ENCODE peak calls at places on chromosomes 2 and 18, in five cellular contexts. A is brain microvascular endothelial cell; G is left ventricle myocardium inferior; D is dorsolateral prefrontal cortex; Q is CD8-positive, alpha-beta T cell. E is an unnamed sample.
A peak's percentile ranks its signal among the peaks of the same experiment; 100 is the strongest.

GRCh38 chr2:70678576-70679143 is 89.3 kb downstream of the ADD2 start:
- DNase-seq in G (no peak), Q (no peak), D (no peak), A (no peak), E (no peak)

GRCh38 chr2:207289295-207290018 is 123.7 kb upstream of the KLF7 start:
- DNase-seq in D (no peak), G (no peak), Q (no peak), A (no peak), E (no peak)

GRCh38 chr2:178478102-178478441 is 328 bp downstream of the FKBP7 start:
- DNase-seq in G (no peak), A (no peak), D (no peak), Q (no peak), E (no peak)

GRCh38 chr18:46397174-46397573 is 259.8 kb downstream of the LOXHD1 start:
- DNase-seq in G (no peak), Q (no peak), A (no peak), D (no peak), E (no peak)

GRCh38 chr2:55010149-55010591 is 40.1 kb downstream of the RTN4 start:
- DNase-seq in A (peak; percentile 25), D (peak; percentile 60), G (no peak), Q (peak; percentile 26), E (peak; percentile 36)

GRCh38 chr18:62264984-62265383 is 60.1 kb upstream of the TNFRSF11A start:
- DNase-seq in Q (no peak), G (no peak), D (no peak), A (no peak), E (no peak)

GRCh38 chr2:109148991-109149645 is 20.1 kb downstream of the SH3RF3 start:
- DNase-seq in A (no peak), Q (no peak), D (no peak), G (no peak), E (no peak)

GRCh38 chr18:57961876-57962505 is 82.0 kb upstream of the NEDD4L start:
- DNase-seq in A (no peak), G (no peak), Q (no peak), D (no peak), E (no peak)

GRCh38 chr2:96760986-96761832 is 507 bp downstream of the CNNM4 start:
- DNase-seq in A (peak; percentile 15), D (no peak), Q (no peak), G (no peak), E (peak; percentile 63)

GRCh38 chr2:100682536-100682935 is 119.7 kb downstream of the PDCL3 start:
- DNase-seq in Q (no peak), D (no peak), G (no peak), A (no peak), E (no peak)

GRCh38 chr18:42730272-42730671 is 385.2 kb downstream of the RIT2 start:
- DNase-seq in Q (no peak), D (no peak), G (no peak), A (no peak), E (no peak)

GRCh38 chr2:177763532-177764265 is 308.9 kb downstream of the PDE11A start:
- DNase-seq in D (peak; percentile 63), G (peak; percentile 53), Q (peak; percentile 62), A (peak; percentile 58), E (peak; percentile 60)

GRCh38 chr2:162967137-162967536 is 128.6 kb upstream of the KCNH7 start:
- DNase-seq in Q (no peak), D (no peak), A (no peak), G (no peak), E (no peak)

GRCh38 chr2:49616800-49617199 is 462.5 kb upstream of the FSHR start:
- DNase-seq in A (no peak), G (no peak), D (no peak), Q (no peak), E (no peak)

GRCh38 chr2:233037078-233037477 is 4.6 kb downstream of the NEU2 start:
- DNase-seq in A (no peak), Q (no peak), G (no peak), D (no peak), E (no peak)

GRCh38 chr18:57437433-57437781 is 2.2 kb downstream of the ONECUT2 start:
- DNase-seq in Q (no peak), G (no peak), A (no peak), D (no peak), E (no peak)

GRCh38 chr2:134426721-134427120 is 172.8 kb downstream of the MGAT5 start:
- DNase-seq in G (no peak), A (no peak), D (no peak), Q (no peak), E (no peak)

GRCh38 chr18:23964282-23965238 is 50.0 kb upstream of the TTC39C start:
- DNase-seq in D (no peak), A (no peak), Q (peak; percentile 45), G (no peak), E (peak; percentile 28)

GRCh38 chr2:236158969-236159777 is 9.0 kb downstream of the GBX2 start:
- DNase-seq in D (no peak), G (no peak), A (no peak), Q (no peak), E (no peak)

GRCh38 chr2:201909348-201909747 is 103.0 kb downstream of the CDK15 start:
- DNase-seq in A (peak; percentile 84), D (no peak), Q (no peak), G (no peak), E (no peak)

GRCh38 chr2:20524412-20525040 is 77.7 kb downstream of the RHOB start:
- DNase-seq in Q (no peak), A (no peak), G (peak; percentile 61), D (peak; percentile 59), E (no peak)

GRCh38 chr2:231613655-231614558 is 21.2 kb downstream of the TEX44 start:
- DNase-seq in A (peak; percentile 58), D (peak; percentile 88), Q (peak; percentile 31), G (peak; percentile 91), E (peak; percentile 63)

GRCh38 chr2:231612199-231613053 is 19.8 kb downstream of the TEX44 start:
- DNase-seq in Q (peak; percentile 81), D (peak; percentile 94), G (peak; percentile 92), A (peak; percentile 89), E (peak; percentile 79)

GRCh38 chr2:231613054-231613654 is 20.5 kb downstream of the TEX44 start:
- DNase-seq in Q (no peak), D (no peak), G (peak; percentile 31), A (no peak), E (no peak)

GRCh38 chr2:231614559-231615057 is 21.9 kb downstream of the TEX44 start:
- DNase-seq in Q (no peak), D (peak; percentile 65), A (no peak), G (peak; percentile 69), E (no peak)

GRCh38 chr2:231611273-231612198 is 18.9 kb downstream of the TEX44 start:
- DNase-seq in Q (peak; percentile 31), A (no peak), G (no peak), D (no peak), E (peak; percentile 12)
- TF ChIP-seq CTCF in Q (no peak), A (peak; percentile 60), G (peak; percentile 46), D (no peak), E (no peak)

DNA sequence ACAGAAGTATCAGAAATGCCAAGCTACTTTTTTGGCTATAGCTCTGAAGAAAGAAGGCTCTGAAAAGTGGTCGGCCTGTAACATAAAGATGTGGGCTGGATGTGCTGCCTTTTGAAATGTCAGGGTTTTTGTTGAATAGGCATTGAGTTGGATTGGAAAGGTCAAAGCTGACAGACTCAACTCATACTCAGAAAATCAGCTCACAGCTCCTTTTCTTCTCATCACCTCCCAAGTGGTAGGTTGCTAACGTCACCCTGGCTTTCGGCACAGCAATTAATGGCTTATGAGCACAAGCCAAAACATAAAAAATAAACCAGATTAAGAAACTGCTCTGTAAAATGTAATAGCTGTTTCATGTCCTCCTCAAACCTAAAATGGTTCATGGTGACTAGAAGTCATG is 68.3 kb downstream of the KCNF1 start:
- DNase-seq in G (no peak), Q (no peak), D (no peak), A (no peak), E (no peak)
- H3K27me3 ChIP-seq in G (peaks cover 63% of the 10 kb centered on the region), Q (no peaks in the 10 kb centered on the region), D (no peaks in the 10 kb centered on the region), A (no peaks in the 10 kb centered on the region), E (peaks cover 10% of the 10 kb centered on the region)

GRCh38 chr2:220104871-220105351 is 477.5 kb downstream of the SLC4A3 start:
- DNase-seq in Q (no peak), D (no peak), A (peak; percentile 89), G (peak; percentile 20), E (no peak)
- TF ChIP-seq CTCF in Q (no peak), D (no peak), A (peak; percentile 79), G (peak; percentile 19), E (no peak)

GRCh38 chr2:110875384-110875725 is 143.0 kb downstream of the ACOXL start:
- DNase-seq in Q (no peak), D (no peak), A (no peak), G (no peak), E (no peak)
- H3K27me3 ChIP-seq in Q (no peaks in the 10 kb centered on the region), D (no peaks in the 10 kb centered on the region), A (peaks cover 2% of the 10 kb centered on the region), G (peaks cover 20% of the 10 kb centered on the region), E (no peaks in the 10 kb centered on the region)

DNA sequence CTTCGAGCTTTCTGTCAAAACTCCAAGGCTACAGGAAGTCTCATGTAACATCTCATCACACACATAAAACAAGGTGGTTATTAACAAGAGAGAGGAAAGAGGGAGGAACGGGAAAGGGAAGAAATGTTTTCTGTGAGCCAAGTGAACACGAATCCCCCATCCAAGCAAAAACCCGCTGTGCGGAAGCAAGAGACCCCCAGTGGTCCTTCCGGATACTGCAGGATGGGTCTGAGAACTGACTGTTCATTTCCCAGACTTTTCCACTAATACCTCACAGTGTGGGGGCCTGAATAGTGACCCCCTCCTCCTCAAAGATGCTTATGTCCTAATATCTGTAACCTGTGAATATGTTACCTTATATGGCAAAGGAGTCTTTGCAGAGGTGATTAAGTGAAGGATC is 19.0 kb upstream of the DIPK1C start:
- DNase-seq in D (peak; percentile 70), A (peak; percentile 19), Q (no peak), G (peak; percentile 42), E (no peak)
- TF ChIP-seq CTCF in D (peak; percentile 88), A (peak; percentile 89), Q (no peak), G (peak; percentile 89), E (no peak)

E was measured in CD4-positive, alpha-beta T cell.